ENCODE peak calls at places on chromosomes 1 and 21, in nine cellular contexts. V, T, L, Z, N, U, Y, W and O are unnamed samples.

GRCh38 chr1:110620686-110621085 is 14.5 kb upstream of the KCNA2 start:
- DNase-seq in W (no peak), L (no peak), T (no peak), Z (no peak), Y (no peak), U (no peak), N (no peak), V (no peak), O (no peak)

GRCh38 chr1:109239580-109240068 is 9.7 kb upstream of the CELSR2 start:
- DNase-seq in U (peak; percentile 38), T (peak; percentile 35), W (peak; percentile 55), N (no peak), Y (no peak), Z (peak; percentile 43), V (no peak), L (peak; percentile 42), O (no peak)

GRCh38 chr1:210360852-210361477 is 32.3 kb downstream of the HHAT start:
- DNase-seq in U (no peak), Z (no peak), T (peak; percentile 38), N (no peak), L (peak; percentile 61), Y (no peak), W (peak; percentile 45), V (no peak), O (no peak)

GRCh38 chr21:27631471-27631870 is 664.6 kb upstream of the ADAMTS5 start:
- DNase-seq in L (peak; percentile 41), W (no peak), V (no peak), T (no peak), Y (no peak), N (no peak), U (no peak), Z (no peak), O (no peak)

GRCh38 chr1:78072216-78072615 is 26.4 kb downstream of the GIPC2 start:
- DNase-seq in T (no peak), W (no peak), U (no peak), N (no peak), L (peak; percentile 18), Y (no peak), Z (no peak), V (no peak), O (no peak)

GRCh38 chr1:167121375-167122120 is 27.7 kb downstream of the STYXL2 start:
- DNase-seq in T (peak; percentile 30), L (peak; percentile 50), W (peak; percentile 58), Y (no peak), U (no peak), V (no peak), N (no peak), Z (peak; percentile 23), O (no peak)

GRCh38 chr1:90434460-90434859 is 282.6 kb downstream of the BARHL2 start:
- DNase-seq in Z (no peak), N (no peak), W (peak; percentile 1), U (no peak), T (no peak), Y (no peak), V (no peak), L (no peak), O (no peak)

GRCh38 chr21:25396135-25396711 is 211.1 kb downstream of the MRPL39 start:
- DNase-seq in U (no peak), N (no peak), Z (no peak), T (no peak), L (no peak), V (no peak), W (no peak), Y (no peak), O (peak; percentile 33)

DNA sequence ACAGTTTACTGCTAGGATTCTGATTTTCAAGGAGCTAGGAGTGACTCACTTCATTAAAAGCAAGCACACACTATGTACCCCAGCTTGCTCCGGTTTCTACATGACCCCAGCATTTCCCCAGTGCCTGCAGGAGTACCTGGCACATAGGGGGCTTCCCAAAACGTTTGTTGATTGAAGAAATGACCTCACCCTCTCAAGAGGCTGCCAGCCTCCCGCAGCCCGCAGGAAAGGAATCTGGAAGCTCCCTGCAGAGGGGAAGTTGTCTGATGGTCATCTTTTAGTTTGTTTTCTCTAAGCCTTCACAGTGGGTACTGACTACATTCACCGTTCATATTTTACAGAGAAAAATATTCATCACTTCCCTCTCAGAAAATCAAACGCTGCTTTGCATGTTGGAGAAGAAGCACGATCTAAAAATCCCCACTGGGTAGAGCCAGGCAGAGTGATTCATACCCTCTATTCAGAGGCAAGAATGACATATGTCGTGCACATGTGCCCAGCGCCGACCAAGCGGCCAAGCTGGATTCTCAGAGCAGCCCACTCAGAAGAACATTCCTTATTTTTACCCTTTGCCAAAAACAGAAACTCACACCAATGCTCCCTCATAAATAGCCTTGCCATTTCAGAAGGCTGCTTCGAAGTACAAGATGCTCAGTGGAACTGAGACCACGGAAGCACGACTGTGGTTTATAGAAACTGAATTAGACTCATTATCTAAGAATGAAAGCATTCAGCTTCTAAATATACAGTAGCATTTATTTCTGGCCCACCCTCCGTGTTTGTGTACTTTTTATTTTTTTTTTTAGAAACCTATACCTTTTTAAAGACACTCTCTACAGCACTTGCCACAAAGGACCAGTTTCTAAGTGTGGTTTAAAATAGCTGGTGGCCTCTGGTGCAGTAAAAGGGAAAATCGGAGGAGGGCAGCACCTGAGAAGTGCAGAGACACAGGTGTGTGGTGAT is 143.2 kb downstream of the MIS18A start:
- DNase-seq in Y (no peak), W (no peak), U (no peak), N (no peak), V (no peak), L (peak; percentile 57), T (no peak), Z (no peak), O (no peak)
- TF ChIP-seq CTCF in Y (no peak), W (no peak), U (no peak), N (no peak), V (no peak), L (no peak), T (no peak), Z (no peak), O (no peak)

GRCh38 chr1:227787513-227788278 is 27.8 kb upstream of the PRSS38 start:
- DNase-seq in Z (peak; percentile 91), L (peak; percentile 95), W (peak; percentile 96), Y (peak; percentile 70), U (peak; percentile 85), T (peak; percentile 96), V (peak; percentile 93), N (peak; percentile 91), O (peak; percentile 83)

GRCh38 chr1:227789881-227790400 is 25.5 kb upstream of the PRSS38 start:
- DNase-seq in U (no peak), V (no peak), N (no peak), L (no peak), T (no peak), W (no peak), Z (no peak), Y (no peak), O (no peak)

GRCh38 chr1:227790868-227791267 is 24.6 kb upstream of the PRSS38 start:
- DNase-seq in L (no peak), W (no peak), U (no peak), N (no peak), T (no peak), Z (no peak), Y (no peak), V (no peak), O (no peak)

GRCh38 chr1:227788279-227789041 is 27.0 kb upstream of the PRSS38 start:
- DNase-seq in Z (peak; percentile 68), W (no peak), Y (no peak), T (peak; percentile 76), U (peak; percentile 22), V (no peak), L (no peak), N (no peak), O (peak; percentile 79)

DNA sequence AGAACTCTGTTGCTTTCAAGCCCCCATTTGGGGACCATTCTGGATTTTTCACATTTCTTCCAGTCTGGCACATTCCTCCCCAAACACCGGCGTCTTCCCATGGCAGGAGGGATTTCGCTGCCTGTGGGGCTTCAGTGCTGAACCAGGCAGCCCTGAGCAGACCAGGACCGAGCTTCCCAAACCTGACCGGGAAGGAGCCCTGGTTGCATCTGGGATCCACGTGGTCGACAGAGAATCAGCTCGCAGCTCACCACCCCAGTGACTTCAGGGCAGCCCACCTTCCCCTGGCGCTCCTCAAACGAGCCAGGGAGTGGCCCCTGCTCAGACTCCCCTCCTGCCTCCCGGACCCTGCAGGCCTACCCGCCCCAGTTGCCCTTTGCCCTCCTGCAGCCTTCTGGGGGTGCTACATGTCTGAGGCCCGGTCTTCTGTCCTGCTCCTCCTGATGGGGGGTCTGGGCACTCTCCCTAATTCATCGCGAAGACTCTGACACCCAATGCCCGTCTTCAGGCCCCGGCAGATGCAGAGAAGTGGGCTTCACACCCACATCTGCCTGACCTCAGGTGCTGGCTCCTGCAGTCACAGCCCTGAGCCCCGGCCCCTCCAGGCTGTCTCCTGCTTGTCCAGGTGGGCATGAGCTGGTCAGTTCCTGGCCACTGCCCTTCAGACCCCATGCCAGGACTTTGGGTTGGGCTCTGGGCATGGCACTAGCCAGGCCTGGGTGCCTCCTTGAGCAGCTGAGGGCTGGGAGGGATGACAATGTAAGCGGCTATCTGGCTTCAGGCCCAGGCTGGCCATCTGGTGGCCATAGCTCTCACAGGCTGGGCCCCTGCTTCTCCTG is 26.2 kb upstream of the PRSS38 start:
- DNase-seq in Y (no peak), U (no peak), N (no peak), T (no peak), Z (no peak), L (no peak), V (no peak), W (no peak), O (no peak)
- TF ChIP-seq CTCF in Y (no peak), U (no peak), N (no peak), T (no peak), Z (no peak), L (peak; percentile 15), V (no peak), W (no peak), O (no peak)

GRCh38 chr21:45747233-45747766 is 103.8 kb downstream of the PCBP3 start:
- DNase-seq in W (no peak), Z (no peak), T (no peak), L (no peak), Y (no peak), V (no peak), U (no peak), N (no peak), O (no peak)

GRCh38 chr21:45748593-45748992 is 105.1 kb downstream of the PCBP3 start:
- DNase-seq in L (no peak), N (no peak), T (no peak), W (no peak), Y (no peak), V (no peak), Z (no peak), U (no peak), O (no peak)

GRCh38 chr21:45745256-45745655 is 101.7 kb downstream of the PCBP3 start:
- DNase-seq in Z (no peak), L (no peak), T (no peak), V (no peak), N (no peak), U (no peak), Y (no peak), W (no peak), O (no peak)

GRCh38 chr21:45749974-45750373 is 106.4 kb downstream of the PCBP3 start:
- DNase-seq in W (no peak), L (no peak), U (no peak), V (no peak), N (no peak), Z (no peak), T (no peak), Y (no peak), O (no peak)

GRCh38 chr21:45747802-45748445 is 104.4 kb downstream of the PCBP3 start:
- DNase-seq in V (no peak), N (no peak), Z (no peak), T (peak; percentile 75), Y (peak; percentile 4), W (peak; percentile 23), U (peak; percentile 43), L (peak; percentile 50), O (no peak)
- TF ChIP-seq CTCF in V (no peak), N (no peak), Z (no peak), T (no peak), Y (no peak), W (no peak), U (peak; percentile 32), L (no peak), O (no peak)

GRCh38 chr1:53677486-53677885 is 61.5 kb downstream of the GLIS1 start:
- DNase-seq in W (no peak), Y (no peak), N (no peak), L (no peak), T (no peak), Z (no peak), V (no peak), U (no peak), O (no peak)

GRCh38 chr1:53669511-53670191 is 69.3 kb downstream of the GLIS1 start:
- DNase-seq in L (peak; percentile 83), N (no peak), W (no peak), U (no peak), V (no peak), T (no peak), Y (no peak), Z (no peak), O (no peak)

GRCh38 chr1:53666566-53666965 is 72.4 kb downstream of the GLIS1 start:
- DNase-seq in Z (no peak), T (no peak), U (no peak), N (no peak), Y (no peak), L (no peak), V (no peak), W (no peak), O (no peak)

GRCh38 chr1:53672785-53673184 is 66.2 kb downstream of the GLIS1 start:
- DNase-seq in L (no peak), W (no peak), Z (no peak), T (no peak), Y (no peak), U (no peak), V (peak; percentile 20), N (no peak), O (no peak)

GRCh38 chr1:53672243-53672642 is 66.7 kb downstream of the GLIS1 start:
- DNase-seq in U (no peak), Y (no peak), T (no peak), W (no peak), N (no peak), V (no peak), L (no peak), Z (no peak), O (no peak)
- TF ChIP-seq CTCF in U (no peak), Y (no peak), T (no peak), W (no peak), N (no peak), V (no peak), L (no peak), Z (no peak), O (no peak)